ENCODE peak calls at places on chromosome 2, in five cellular contexts. S is stimulated activated CD4-positive, alpha-beta T cell treated with anti-CD3 and anti-CD28 coated beads, Interleukin-15, amount 100 ng/mL, for 48 hours; I is AG08396; Z is activated CD8-positive, alpha-beta memory T cell treated with anti-CD3 and anti-CD28 coated beads, Interleukin-2, amount 50 U/mL, for 48 hours; Q is EH. W is an unnamed sample.

GRCh38 chr2:194301946-194302345 is 1355.1 kb upstream of the SLC39A10 start:
- DNase-seq in S (no peak), I (no peak), Z (no peak), Q (no peak), W (no peak)

GRCh38 chr2:55437515-55438390 is 18.1 kb upstream of the CCDC88A start:
- DNase-seq in S (no peak), I (no peak), Z (no peak), Q (no peak), W (no peak)

GRCh38 chr2:43448822-43449110 is 147.1 kb downstream of the THADA start:
- DNase-seq in S (no peak), I (no peak), Z (no peak), Q (no peak), W (no peak)

GRCh38 chr2:41782306-41783158 is 265.3 kb upstream of the PKDCC start:
- DNase-seq in S (peak; percentile 7), I (peak; percentile 31), Z (no peak), Q (peak; percentile 41), W (peak; percentile 16)

GRCh38 chr2:131154647-131155046 is 49.5 kb downstream of the PLEKHB2 start:
- DNase-seq in S (no peak), I (no peak), Z (no peak), Q (no peak), W (no peak)

GRCh38 chr2:136246086-136246669 is 128.2 kb upstream of the CXCR4 start:
- DNase-seq in S (no peak), I (peak; percentile 15), Z (no peak), Q (no peak), W (no peak)

GRCh38 chr2:183614797-183615429 is 490.7 kb downstream of the NUP35 start:
- DNase-seq in S (no peak), I (no peak), Z (no peak), Q (no peak), W (no peak)

GRCh38 chr2:204115692-204116091 is 179.1 kb downstream of the ICOS start:
- DNase-seq in S (no peak), I (no peak), Z (no peak), Q (no peak), W (no peak)

GRCh38 chr2:51018145-51018544 is 13.8 kb downstream of the NRXN1 start:
- DNase-seq in S (no peak), I (no peak), Z (no peak), Q (no peak), W (no peak)

GRCh38 chr2:113309655-113310387 is 31.1 kb upstream of the PAX8 start:
- DNase-seq in S (no peak), I (no peak), Z (no peak), Q (peak; percentile 42), W (no peak)

GRCh38 chr2:232457121-232458011 is 1.4 kb downstream of the ALPI start:
- DNase-seq in S (no peak), I (no peak), Z (peak; percentile 34), Q (no peak), W (no peak)

GRCh38 chr2:160271166-160272086 is 71.4 kb upstream of the ITGB6 start:
- DNase-seq in S (no peak), I (peak; percentile 16), Z (no peak), Q (no peak), W (no peak)

GRCh38 chr2:134671498-134671897 is 47.3 kb downstream of the TMEM163 start:
- DNase-seq in S (no peak), I (no peak), Z (no peak), Q (no peak), W (no peak)

GRCh38 chr2:144914622-144915230 is 394.8 kb upstream of the ZEB2 start:
- DNase-seq in S (no peak), I (no peak), Z (no peak), Q (peak; percentile 84), W (peak; percentile 72)

GRCh38 chr2:209936106-209936663 is 66.3 kb upstream of the RPE start:
- DNase-seq in S (no peak), I (no peak), Z (no peak), Q (no peak), W (no peak)

GRCh38 chr2:457287-457686 is 169.4 kb upstream of the ALKAL2 start:
- DNase-seq in S (no peak), I (no peak), Z (no peak), Q (no peak), W (no peak)

GRCh38 chr2:181892795-181893435 is 1.4 kb downstream of the ITPRID2 start:
- DNase-seq in S (no peak), I (no peak), Z (no peak), Q (peak; percentile 74), W (peak; percentile 59)

GRCh38 chr2:128807317-128807716 is 488.6 kb upstream of the HS6ST1 start:
- DNase-seq in S (no peak), I (no peak), Z (no peak), Q (no peak), W (no peak)

GRCh38 chr2:181789827-181790448 is 101.6 kb upstream of the ITPRID2 start:
- DNase-seq in S (no peak), I (no peak), Z (no peak), Q (no peak), W (no peak)

GRCh38 chr2:234355052-234355720 is 141.7 kb downstream of the ARL4C start:
- DNase-seq in S (no peak), I (no peak), Z (no peak), Q (no peak), W (no peak)

W was measured in HFFc6.